ENCODE peak calls at places on chromosomes 12 and 14, in six cellular contexts. Z is K562, Y is WTC11, H is GM23338, F is H1, C is HepG2. R is an unnamed sample.

GRCh38 chr14:59482471-59483331 is 1.5 kb downstream of the L3HYPDH start:
- DNase-seq in F (no peak), Y (no peak), Z (peak), H (no peak), C (peak), R (no peak)

GRCh38 chr12:118061876-118062791 is 1.2 kb upstream of the WSB2 start:
- DNase-seq in H (peak), C (no peak), Y (peak), F (peak), Z (peak), R (no peak)

GRCh38 chr12:1580526-1580925 is 13.9 kb downstream of the FBXL14 start:
- DNase-seq in Y (no peak), Z (no peak), C (no peak), F (no peak), H (no peak), R (no peak)

GRCh38 chr12:80509781-80510556 is 65.9 kb downstream of the PTPRQ start:
- DNase-seq in Y (no peak), Z (no peak), F (no peak), C (no peak), H (no peak), R (no peak)

GRCh38 chr12:120928864-120929652 is 24.9 kb upstream of the SPPL3 start:
- DNase-seq in C (no peak), F (peak), Y (peak), H (peak), Z (no peak), R (no peak)

GRCh38 chr14:64718762-64719161 is 14.5 kb downstream of the PLEKHG3 start:
- DNase-seq in F (no peak), C (no peak), Z (no peak), Y (peak), H (no peak), R (no peak)

GRCh38 chr14:81669308-81669707 is 135.7 kb upstream of the SEL1L start:
- DNase-seq in H (no peak), C (no peak), Z (no peak), Y (no peak), F (no peak), R (no peak)

GRCh38 chr12:33529810-33530209 is 90.2 kb upstream of the SYT10 start:
- DNase-seq in F (no peak), Z (no peak), Y (no peak), C (no peak), H (no peak), R (no peak)

DNA sequence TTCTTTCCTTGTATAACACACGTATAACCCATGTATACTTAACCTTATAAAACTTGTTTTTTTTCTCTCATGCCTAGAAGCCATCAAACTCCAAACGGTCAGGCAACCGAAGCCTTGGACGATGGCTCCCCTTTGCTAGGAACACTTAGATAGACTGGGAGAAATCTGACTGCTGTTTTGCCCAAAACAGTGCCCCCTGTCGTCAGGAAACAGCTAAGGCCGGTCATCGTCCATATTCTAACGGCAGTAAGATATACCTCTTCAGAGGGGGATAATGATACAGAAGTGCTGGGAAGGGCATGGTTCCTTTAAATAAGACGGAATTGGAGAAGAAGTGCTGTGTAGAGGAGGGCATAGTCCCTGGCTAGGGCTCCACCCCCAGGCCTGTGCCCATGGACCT is 130.5 kb downstream of the SLC41A2 start:
- DNase-seq in Z (peak), F (peak), C (no peak), Y (peak), H (peak), R (no peak)
- TF ChIP-seq CREB1 in Z (no peak), F (no peak), C (no peak), Y (no peak), H (no peak), R (no peak)

DNA sequence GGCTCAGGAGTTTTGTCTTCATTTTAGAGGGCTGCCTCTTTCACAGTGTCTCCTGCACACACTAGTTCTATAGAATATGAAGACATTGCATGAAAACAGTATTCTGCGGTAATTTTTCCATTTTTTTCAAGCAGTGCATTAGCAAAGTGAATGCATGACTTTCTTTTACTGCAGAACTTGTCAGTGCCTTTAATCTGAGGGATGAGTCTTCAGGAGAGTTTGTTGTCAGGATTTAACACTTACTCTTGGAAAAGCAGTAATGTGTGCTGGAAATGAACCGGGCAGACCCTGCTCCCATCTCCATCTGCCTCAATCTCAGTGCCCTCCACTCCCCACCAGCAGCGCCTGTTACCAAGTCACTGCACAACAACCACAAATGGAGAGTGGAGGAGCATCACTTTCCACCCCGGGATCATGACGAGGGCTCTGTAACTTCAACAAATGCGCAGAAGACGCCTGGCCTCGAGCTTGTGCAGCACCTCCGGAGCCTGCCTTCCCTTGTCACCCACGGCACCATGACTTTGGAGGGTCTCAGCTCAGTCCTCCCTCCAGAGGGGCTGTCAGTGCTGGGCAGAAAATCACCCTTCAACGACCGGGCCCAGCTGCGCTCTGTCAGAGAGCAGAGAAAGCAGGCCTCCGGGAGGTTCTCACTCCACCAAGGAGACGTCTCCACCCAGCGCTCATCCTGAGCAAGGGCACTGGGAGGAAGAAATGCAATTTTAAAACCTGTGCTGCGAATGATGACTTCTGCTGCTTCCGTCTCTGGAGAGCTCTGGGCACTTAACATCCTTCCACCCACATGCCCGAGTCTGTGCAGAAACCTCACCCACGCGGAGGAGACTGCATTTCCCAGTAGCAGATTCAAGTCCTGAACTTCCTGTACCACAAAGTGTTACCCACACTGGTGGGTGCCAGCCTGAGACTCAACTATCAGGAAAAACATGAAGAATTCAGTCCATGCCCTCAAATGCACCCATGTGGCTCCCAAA is 255.7 kb downstream of the ADGRD1 start:
- DNase-seq in H (no peak), Z (no peak), F (no peak), Y (no peak), C (no peak), R (no peak)
- TF ChIP-seq CREB1 in H (no peak), Z (no peak), F (no peak), Y (no peak), C (no peak), R (no peak)

GRCh38 chr12:131391399-131391798 is 319.5 kb upstream of the SFSWAP start:
- DNase-seq in C (no peak), Z (no peak), H (no peak), F (no peak), Y (no peak), R (no peak)
- TF ChIP-seq CREB1 in C (no peak), Z (no peak), H (no peak), F (no peak), Y (no peak), R (no peak)

GRCh38 chr12:65741662-65742480 is 82.4 kb upstream of the HMGA2 start:
- DNase-seq in Z (peak), C (peak), H (peak), Y (peak), F (peak), R (no peak)
- TF ChIP-seq CREB1 in Z (no peak), C (no peak), H (no peak), Y (no peak), F (no peak), R (no peak)

GRCh38 chr12:49014547-49014946 is 4.0 kb downstream of the PRKAG1 start:
- DNase-seq in H (peak), C (no peak), Z (peak), F (no peak), Y (no peak), R (no peak)
- TF ChIP-seq CREB1 in H (no peak), C (no peak), Z (no peak), F (no peak), Y (no peak), R (no peak)

GRCh38 chr12:70982286-70982685 is 61.7 kb upstream of the PTPRR start:
- DNase-seq in H (no peak), Y (no peak), C (no peak), Z (no peak), F (no peak), R (no peak)
- TF ChIP-seq CREB1 in H (no peak), Y (no peak), C (no peak), Z (no peak), F (no peak), R (no peak)

GRCh38 chr14:51327376-51327775 is 87.3 kb downstream of the TMX1 start:
- DNase-seq in C (no peak), H (no peak), Y (no peak), F (no peak), Z (no peak), R (no peak)

GRCh38 chr14:51318777-51319176 is 78.7 kb downstream of the TMX1 start:
- DNase-seq in C (no peak), F (no peak), H (no peak), Y (no peak), Z (no peak), R (no peak)

GRCh38 chr14:51321036-51321435 is 81.0 kb downstream of the TMX1 start:
- DNase-seq in C (no peak), H (no peak), Z (no peak), F (no peak), Y (no peak), R (no peak)

GRCh38 chr14:51319181-51319597 is 79.1 kb downstream of the TMX1 start:
- DNase-seq in C (no peak), Z (no peak), F (no peak), Y (no peak), H (no peak), R (no peak)

DNA sequence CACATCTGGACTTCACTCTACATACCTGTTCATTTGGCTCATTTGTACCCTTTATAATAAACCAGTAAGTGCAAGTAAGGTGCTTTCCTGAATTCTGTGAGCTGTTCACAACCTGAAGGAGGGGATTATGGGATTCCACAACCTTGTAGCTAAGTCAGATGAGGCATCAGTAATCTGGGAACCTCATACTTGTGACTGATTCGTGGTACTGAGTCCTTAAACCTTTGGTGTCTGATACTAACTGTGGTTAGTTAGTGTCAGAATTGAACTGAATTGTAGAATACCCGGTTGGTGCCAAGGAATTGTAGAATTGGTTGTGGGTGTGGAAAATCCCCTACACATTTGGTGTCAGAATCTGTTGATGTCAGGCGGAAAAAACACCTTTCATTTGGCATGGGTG is 83.4 kb downstream of the TMX1 start:
- DNase-seq in H (no peak), F (no peak), Z (no peak), C (no peak), Y (no peak), R (peak)
- TF ChIP-seq CREB1 in H (no peak), F (no peak), Z (no peak), C (no peak), Y (no peak), R (no peak)

GRCh38 chr12:57218030-57218853 is 1.6 kb downstream of the NXPH4 start:
- DNase-seq in Y (no peak), Z (no peak), H (no peak), C (no peak), F (peak), R (no peak)
- TF ChIP-seq CREB1 in Y (no peak), Z (no peak), H (no peak), C (no peak), F (no peak), R (no peak)

R was measured in GM12878.